ENCODE peak calls at places on chromosomes 4 and X, in ten cellular contexts. One of them, this sample, is unnamed.

GRCh38 chr4:52750819-52751348 is 341 bp downstream of the ERVMER34-1 start:
- DNase-seq in NCI-H2029 treated with DMSO at 0.1 percent for 48 hours: no peak
- DNase-seq in upper lobe of right lung: peak
- DNase-seq in tibial nerve: no peak
- DNase-seq in keratinocyte: no peak
- DNase-seq in right cardiac atrium: peak
- DNase-seq in left cardiac atrium: no peak
- DNase-seq in AG08395: peak
- DNase-seq in T-helper 2 cell: no peak
- DNase-seq in omental fat pad: no peak
- DNase-seq in this sample: no peak

GRCh38 chr4:133483600-133484246 is 334.6 kb downstream of the PCDH10 start:
- DNase-seq in right cardiac atrium: no peak
- DNase-seq in upper lobe of right lung: no peak
- DNase-seq in AG08395: no peak
- DNase-seq in left cardiac atrium: no peak
- DNase-seq in tibial nerve: no peak
- DNase-seq in NCI-H2029 treated with DMSO at 0.1 percent for 48 hours: no peak
- DNase-seq in keratinocyte: no peak
- DNase-seq in T-helper 2 cell: no peak
- DNase-seq in omental fat pad: no peak
- DNase-seq in this sample: no peak

GRCh38 chr4:15765910-15766703 is 12.0 kb upstream of the CD38 start:
- DNase-seq in left cardiac atrium: no peak
- DNase-seq in right cardiac atrium: no peak
- DNase-seq in AG08395: no peak
- DNase-seq in upper lobe of right lung: no peak
- DNase-seq in tibial nerve: no peak
- DNase-seq in T-helper 2 cell: no peak
- DNase-seq in keratinocyte: no peak
- DNase-seq in omental fat pad: no peak
- DNase-seq in NCI-H2029 treated with DMSO at 0.1 percent for 48 hours: no peak
- DNase-seq in this sample: peak

GRCh38 chr4:99947190-99947578 is 766 bp upstream of the DNAJB14 start:
- DNase-seq in keratinocyte: no peak
- DNase-seq in AG08395: no peak
- DNase-seq in NCI-H2029 treated with DMSO at 0.1 percent for 48 hours: no peak
- DNase-seq in right cardiac atrium: no peak
- DNase-seq in upper lobe of right lung: no peak
- DNase-seq in left cardiac atrium: no peak
- DNase-seq in tibial nerve: peak
- DNase-seq in omental fat pad: no peak
- DNase-seq in T-helper 2 cell: no peak
- DNase-seq in this sample: no peak

GRCh38 chrX:83508006-83508405 is at the start of gene POU3F4:
- DNase-seq in AG08395: no peak
- DNase-seq in tibial nerve: no peak
- DNase-seq in keratinocyte: no peak
- DNase-seq in upper lobe of right lung: peak
- DNase-seq in omental fat pad: no peak
- DNase-seq in T-helper 2 cell: no peak
- DNase-seq in left cardiac atrium: peak
- DNase-seq in NCI-H2029 treated with DMSO at 0.1 percent for 48 hours: no peak
- DNase-seq in right cardiac atrium: peak
- DNase-seq in this sample: no peak

GRCh38 chr4:151173751-151174325 is 74.4 kb downstream of the RPS3A start:
- DNase-seq in AG08395: no peak
- DNase-seq in keratinocyte: no peak
- DNase-seq in tibial nerve: peak
- DNase-seq in right cardiac atrium: peak
- DNase-seq in T-helper 2 cell: no peak
- DNase-seq in left cardiac atrium: peak
- DNase-seq in NCI-H2029 treated with DMSO at 0.1 percent for 48 hours: no peak
- DNase-seq in omental fat pad: no peak
- DNase-seq in upper lobe of right lung: no peak
- DNase-seq in this sample: no peak

GRCh38 chr4:123838426-123838825 is 441.8 kb downstream of the SPRY1 start:
- DNase-seq in tibial nerve: no peak
- DNase-seq in T-helper 2 cell: no peak
- DNase-seq in AG08395: no peak
- DNase-seq in NCI-H2029 treated with DMSO at 0.1 percent for 48 hours: no peak
- DNase-seq in left cardiac atrium: no peak
- DNase-seq in right cardiac atrium: no peak
- DNase-seq in omental fat pad: no peak
- DNase-seq in keratinocyte: no peak
- DNase-seq in upper lobe of right lung: no peak
- DNase-seq in this sample: no peak

GRCh38 chr4:106681381-106681921 is 312.9 kb upstream of the GIMD1 start:
- DNase-seq in omental fat pad: no peak
- DNase-seq in upper lobe of right lung: no peak
- DNase-seq in T-helper 2 cell: peak
- DNase-seq in tibial nerve: no peak
- DNase-seq in NCI-H2029 treated with DMSO at 0.1 percent for 48 hours: no peak
- DNase-seq in left cardiac atrium: no peak
- DNase-seq in right cardiac atrium: peak
- DNase-seq in keratinocyte: no peak
- DNase-seq in AG08395: no peak
- DNase-seq in this sample: no peak

GRCh38 chr4:173493041-173493440 is 37.0 kb downstream of the HAND2 start:
- DNase-seq in AG08395: no peak
- DNase-seq in keratinocyte: no peak
- DNase-seq in upper lobe of right lung: no peak
- DNase-seq in tibial nerve: no peak
- DNase-seq in right cardiac atrium: no peak
- DNase-seq in omental fat pad: no peak
- DNase-seq in NCI-H2029 treated with DMSO at 0.1 percent for 48 hours: no peak
- DNase-seq in T-helper 2 cell: no peak
- DNase-seq in left cardiac atrium: no peak
- DNase-seq in this sample: no peak

GRCh38 chrX:88613338-88613737 is 133.7 kb upstream of the CPXCR1 start:
- DNase-seq in omental fat pad: no peak
- DNase-seq in AG08395: no peak
- DNase-seq in T-helper 2 cell: no peak
- DNase-seq in NCI-H2029 treated with DMSO at 0.1 percent for 48 hours: no peak
- DNase-seq in right cardiac atrium: no peak
- DNase-seq in left cardiac atrium: no peak
- DNase-seq in upper lobe of right lung: no peak
- DNase-seq in keratinocyte: no peak
- DNase-seq in tibial nerve: no peak
- DNase-seq in this sample: no peak

This sample was measured in CD8-positive, alpha-beta memory T cell.